ENCODE peak calls at places on chromosome 5, in seven cellular contexts. S is CD4-positive, CD25-positive, alpha-beta regulatory T cell; G is tibial nerve; A is ovary; I is SHP77; C is NCI-H2029 treated with DMSO at 0.1 percent for 48 hours; N is MM.1S. R is an unnamed sample.

GRCh38 chr5:14213253-14213652 is 70.1 kb downstream of the TRIO start:
- DNase-seq in S (no peak), G (no peak), A (no peak), I (no peak), C (no peak), N (peak; percentile 47), R (no peak)

GRCh38 chr5:160363661-160364060 is 6.8 kb downstream of the C1QTNF2 start:
- DNase-seq in S (no peak), G (no peak), A (no peak), I (no peak), C (no peak), N (no peak), R (no peak)

GRCh38 chr5:7868773-7869473 is at the start of the genes FASTKD3 and MTRR:
- DNase-seq in S (peak; percentile 85), G (peak; percentile 86), A (peak; percentile 91), I (peak; percentile 94), C (peak; percentile 66), N (peak; percentile 94), R (peak; percentile 92)

GRCh38 chr5:33270671-33271070 is 170.1 kb upstream of the TARS1 start:
- DNase-seq in S (no peak), G (no peak), A (no peak), I (no peak), C (no peak), N (no peak), R (no peak)

GRCh38 chr5:93421987-93422391 is 159.0 kb downstream of the NR2F1-AS1 start:
- DNase-seq in S (no peak), G (no peak), A (no peak), I (peak; percentile 51), C (no peak), N (no peak), R (peak; percentile 37)

GRCh38 chr5:78903936-78904335 is 81.2 kb downstream of the ARSB start:
- DNase-seq in S (no peak), G (no peak), A (no peak), I (no peak), C (no peak), N (no peak), R (no peak)

GRCh38 chr5:124952079-124952478 is 205.6 kb upstream of the ZNF608 start:
- DNase-seq in S (no peak), G (no peak), A (no peak), I (no peak), C (no peak), N (peak; percentile 97), R (no peak)

GRCh38 chr5:33227746-33228145 is 213.0 kb upstream of the TARS1 start:
- DNase-seq in S (no peak), G (no peak), A (no peak), I (no peak), C (no peak), N (no peak), R (peak; percentile 42)

GRCh38 chr5:143924311-143924710 is 112.3 kb downstream of the HMHB1 start:
- DNase-seq in S (no peak), G (no peak), A (no peak), I (no peak), C (no peak), N (no peak), R (no peak)

GRCh38 chr5:36367524-36367923 is 65.8 kb upstream of the RANBP3L start:
- DNase-seq in S (no peak), G (no peak), A (no peak), I (no peak), C (no peak), N (no peak), R (no peak)

GRCh38 chr5:112419596-112420110 is 576 bp upstream of the EPB41L4A start:
- DNase-seq in S (no peak), G (peak; percentile 40), A (peak; percentile 62), I (no peak), C (no peak), N (peak; percentile 61), R (peak; percentile 76)

GRCh38 chr5:15117691-15118090 is 246.1 kb upstream of the ANKH start:
- DNase-seq in S (no peak), G (no peak), A (no peak), I (no peak), C (no peak), N (no peak), R (no peak)

GRCh38 chr5:132069561-132069960 is 4.0 kb upstream of the CSF2 start:
- DNase-seq in S (no peak), G (no peak), A (no peak), I (no peak), C (no peak), N (no peak), R (no peak)

GRCh38 chr5:111135946-111136345 is 43.8 kb downstream of the WDR36 start:
- DNase-seq in S (no peak), G (no peak), A (no peak), I (no peak), C (no peak), N (no peak), R (no peak)

GRCh38 chr5:140795259-140795641 is 598 bp downstream of the PCDHA2 start:
- DNase-seq in S (no peak), G (no peak), A (no peak), I (no peak), C (no peak), N (peak; percentile 25), R (peak; percentile 49)

GRCh38 chr5:143341807-143342570 is 61.5 kb downstream of the NR3C1 start:
- DNase-seq in S (no peak), G (no peak), A (no peak), I (no peak), C (no peak), N (no peak), R (no peak)

GRCh38 chr5:124902097-124902821 is 155.8 kb upstream of the ZNF608 start:
- DNase-seq in S (no peak), G (no peak), A (no peak), I (peak; percentile 50), C (peak; percentile 31), N (peak; percentile 93), R (no peak)

GRCh38 chr5:75055727-75056144 is 3.4 kb upstream of the GCNT4 start:
- DNase-seq in S (no peak), G (no peak), A (no peak), I (no peak), C (no peak), N (no peak), R (peak; percentile 98)

GRCh38 chr5:95261369-95262175 is 23.3 kb downstream of the MCTP1 start:
- DNase-seq in S (no peak), G (no peak), A (no peak), I (no peak), C (peak; percentile 5), N (peak; percentile 37), R (peak; percentile 23)

GRCh38 chr5:65774346-65774745 is 52.3 kb downstream of the NLN start:
- DNase-seq in S (no peak), G (no peak), A (no peak), I (no peak), C (no peak), N (peak; percentile 75), R (no peak)

GRCh38 chr5:50963647-50964584 is 297.5 kb downstream of the PARP8 start:
- DNase-seq in S (no peak), G (no peak), A (no peak), I (no peak), C (no peak), N (no peak), R (peak; percentile 35)

GRCh38 chr5:58825899-58826298 is 243.0 kb downstream of the RAB3C start:
- DNase-seq in S (no peak), G (no peak), A (no peak), I (no peak), C (no peak), N (no peak), R (no peak)

GRCh38 chr5:93162201-93162654 is 418.8 kb downstream of the NR2F1-AS1 start:
- DNase-seq in S (no peak), G (no peak), A (no peak), I (no peak), C (no peak), N (no peak), R (peak; percentile 12)

GRCh38 chr5:228886-229285 is 10.8 kb downstream of the SDHA start:
- DNase-seq in S (no peak), G (no peak), A (no peak), I (no peak), C (no peak), N (no peak), R (no peak)

GRCh38 chr5:15704397-15704947 is 204.5 kb downstream of the FBXL7 start:
- DNase-seq in S (no peak), G (no peak), A (no peak), I (no peak), C (no peak), N (no peak), R (no peak)

GRCh38 chr5:1293997-1294838 is 650 bp downstream of the TERT start:
- DNase-seq in S (no peak), G (no peak), A (no peak), I (no peak), C (no peak), N (no peak), R (peak; percentile 40)

GRCh38 chr5:123157797-123158528 is 68.9 kb downstream of the PRDM6 start:
- DNase-seq in S (no peak), G (no peak), A (no peak), I (no peak), C (no peak), N (no peak), R (no peak)

GRCh38 chr5:144103611-144104010 is 66.8 kb downstream of the YIPF5 start:
- DNase-seq in S (no peak), G (no peak), A (no peak), I (no peak), C (no peak), N (no peak), R (no peak)

GRCh38 chr5:38263983-38264382 is 5.6 kb downstream of the EGFLAM start:
- DNase-seq in S (no peak), G (no peak), A (no peak), I (no peak), C (no peak), N (no peak), R (no peak)

GRCh38 chr5:142888469-142889085 is 118.4 kb downstream of the ARHGAP26 start:
- DNase-seq in S (no peak), G (no peak), A (no peak), I (peak; percentile 30), C (peak; percentile 37), N (no peak), R (peak; percentile 71)

GRCh38 chr5:136001531-136001930 is 27.3 kb upstream of the TGFBI start:
- DNase-seq in S (no peak), G (peak; percentile 44), A (no peak), I (no peak), C (no peak), N (no peak), R (no peak)

GRCh38 chr5:55668356-55668755 is 43.8 kb downstream of the SLC38A9 start:
- DNase-seq in S (no peak), G (no peak), A (no peak), I (no peak), C (no peak), N (no peak), R (peak; percentile 71)

GRCh38 chr5:141780952-141781730 is 97.1 kb downstream of the PCDH1 start:
- DNase-seq in S (no peak), G (no peak), A (no peak), I (no peak), C (no peak), N (no peak), R (no peak)

GRCh38 chr5:54558362-54558761 is 40.8 kb downstream of the SNX18 start:
- DNase-seq in S (no peak), G (no peak), A (no peak), I (no peak), C (no peak), N (no peak), R (no peak)

GRCh38 chr5:68028131-68028727 is 187.3 kb upstream of the PIK3R1 start:
- DNase-seq in S (no peak), G (no peak), A (no peak), I (no peak), C (no peak), N (no peak), R (no peak)

GRCh38 chr5:168530751-168531150 is 1.6 kb downstream of the FBLL1 start:
- DNase-seq in S (no peak), G (no peak), A (no peak), I (no peak), C (no peak), N (no peak), R (no peak)

GRCh38 chr5:124725040-124725434 is 21.4 kb downstream of the ZNF608 start:
- DNase-seq in S (no peak), G (no peak), A (no peak), I (no peak), C (no peak), N (no peak), R (peak; percentile 59)

R was measured in mesendoderm.